ENCODE peak calls at places on chromosomes 13 and 19, in six cellular contexts. One of them, this sample, is unnamed.

GRCh38 chr13:35953537-35954206 is 177.5 kb downstream of the DCLK1 start:
- DNase-seq in trophoblast cell: peak
- DNase-seq in H9: peak
- DNase-seq in mesendoderm: peak
- DNase-seq in neuronal stem cell: peak
- DNase-seq in mesenchymal stem cell: peak
- DNase-seq in this sample: peak

GRCh38 chr13:114142137-114142550 is 9.7 kb upstream of the RASA3 start:
- DNase-seq in trophoblast cell: no peak
- DNase-seq in H9: peak
- DNase-seq in mesendoderm: no peak
- DNase-seq in neuronal stem cell: no peak
- DNase-seq in mesenchymal stem cell: no peak
- DNase-seq in this sample: no peak

GRCh38 chr13:20151016-20151415 is 9.8 kb downstream of the GJA3 start:
- DNase-seq in trophoblast cell: no peak
- DNase-seq in H9: no peak
- DNase-seq in mesendoderm: no peak
- DNase-seq in neuronal stem cell: no peak
- DNase-seq in mesenchymal stem cell: no peak
- DNase-seq in this sample: no peak

GRCh38 chr13:23792680-23793079 is 96.5 kb downstream of the MIPEP start:
- DNase-seq in trophoblast cell: no peak
- DNase-seq in H9: no peak
- DNase-seq in mesendoderm: no peak
- DNase-seq in neuronal stem cell: no peak
- DNase-seq in mesenchymal stem cell: no peak
- DNase-seq in this sample: peak

GRCh38 chr19:47485210-47485609 is 1.2 kb upstream of the KPTN start:
- DNase-seq in trophoblast cell: no peak
- DNase-seq in H9: no peak
- DNase-seq in mesendoderm: no peak
- DNase-seq in neuronal stem cell: no peak
- DNase-seq in mesenchymal stem cell: no peak
- DNase-seq in this sample: no peak

GRCh38 chr13:29520671-29521070 is 74.8 kb downstream of the SLC7A1 start:
- DNase-seq in trophoblast cell: peak
- DNase-seq in H9: no peak
- DNase-seq in mesendoderm: no peak
- DNase-seq in neuronal stem cell: no peak
- DNase-seq in mesenchymal stem cell: peak
- DNase-seq in this sample: peak

GRCh38 chr13:95533545-95534135 is 18.9 kb upstream of the CLDN10 start:
- DNase-seq in trophoblast cell: peak
- DNase-seq in H9: peak
- DNase-seq in mesendoderm: peak
- DNase-seq in neuronal stem cell: no peak
- DNase-seq in mesenchymal stem cell: no peak
- DNase-seq in this sample: no peak

GRCh38 chr19:3516675-3517207 is 10.6 kb downstream of the FZR1 start:
- DNase-seq in trophoblast cell: no peak
- DNase-seq in H9: no peak
- DNase-seq in mesendoderm: no peak
- DNase-seq in neuronal stem cell: no peak
- DNase-seq in mesenchymal stem cell: no peak
- DNase-seq in this sample: no peak

GRCh38 chr13:99971576-99972189 is at the start of gene ZIC5:
- DNase-seq in trophoblast cell: no peak
- DNase-seq in H9: peak
- DNase-seq in mesendoderm: peak
- DNase-seq in neuronal stem cell: peak
- DNase-seq in mesenchymal stem cell: no peak
- DNase-seq in this sample: no peak

GRCh38 chr13:101515504-101515903 is 63.0 kb downstream of the ITGBL1 start:
- DNase-seq in trophoblast cell: peak
- DNase-seq in H9: no peak
- DNase-seq in mesendoderm: no peak
- DNase-seq in neuronal stem cell: no peak
- DNase-seq in mesenchymal stem cell: no peak
- DNase-seq in this sample: no peak

GRCh38 chr13:66778461-66778860 is 451.7 kb downstream of the PCDH9 start:
- DNase-seq in trophoblast cell: no peak
- DNase-seq in H9: no peak
- DNase-seq in mesendoderm: no peak
- DNase-seq in neuronal stem cell: no peak
- DNase-seq in mesenchymal stem cell: peak
- DNase-seq in this sample: no peak

GRCh38 chr19:15025237-15025636 is 24.0 kb upstream of the CASP14 start:
- DNase-seq in trophoblast cell: peak
- DNase-seq in H9: no peak
- DNase-seq in mesendoderm: peak
- DNase-seq in neuronal stem cell: no peak
- DNase-seq in mesenchymal stem cell: no peak
- DNase-seq in this sample: no peak

GRCh38 chr19:18204394-18205179 is 745 bp upstream of the RAB3A start:
- DNase-seq in trophoblast cell: peak
- DNase-seq in H9: no peak
- DNase-seq in mesendoderm: peak
- DNase-seq in neuronal stem cell: peak
- DNase-seq in mesenchymal stem cell: peak
- DNase-seq in this sample: no peak

GRCh38 chr19:18203863-18204393 is at the start of gene RAB3A:
- DNase-seq in trophoblast cell: peak
- DNase-seq in H9: peak
- DNase-seq in mesendoderm: peak
- DNase-seq in neuronal stem cell: peak
- DNase-seq in mesenchymal stem cell: peak
- DNase-seq in this sample: peak

GRCh38 chr19:18206018-18206417 is 2.2 kb upstream of the RAB3A start:
- DNase-seq in trophoblast cell: no peak
- DNase-seq in H9: no peak
- DNase-seq in mesendoderm: no peak
- DNase-seq in neuronal stem cell: no peak
- DNase-seq in mesenchymal stem cell: no peak
- DNase-seq in this sample: no peak

GRCh38 chr19:18203408-18203862 is 407 bp downstream of the RAB3A start:
- DNase-seq in trophoblast cell: no peak
- DNase-seq in H9: no peak
- DNase-seq in mesendoderm: no peak
- DNase-seq in neuronal stem cell: no peak
- DNase-seq in mesenchymal stem cell: no peak
- DNase-seq in this sample: no peak

GRCh38 chr19:18205180-18205915 is 1.5 kb upstream of the RAB3A start:
- DNase-seq in trophoblast cell: peak
- DNase-seq in H9: peak
- DNase-seq in mesendoderm: peak
- DNase-seq in neuronal stem cell: no peak
- DNase-seq in mesenchymal stem cell: peak
- DNase-seq in this sample: peak
- H2BK120ac ChIP-seq in trophoblast cell: peak
- H2BK120ac ChIP-seq in H9: no peak
- H2BK120ac ChIP-seq in mesendoderm: no peak
- H2BK120ac ChIP-seq in neuronal stem cell: no peak
- H2BK120ac ChIP-seq in mesenchymal stem cell: peak
- H2BK120ac ChIP-seq in this sample: peak

GRCh38 chr19:35509018-35509652 is 4.3 kb downstream of the DMKN start:
- DNase-seq in trophoblast cell: no peak
- DNase-seq in H9: peak
- DNase-seq in mesendoderm: peak
- DNase-seq in neuronal stem cell: no peak
- DNase-seq in mesenchymal stem cell: no peak
- DNase-seq in this sample: no peak
- H2BK120ac ChIP-seq in trophoblast cell: no peak
- H2BK120ac ChIP-seq in H9: no peak
- H2BK120ac ChIP-seq in mesendoderm: no peak
- H2BK120ac ChIP-seq in neuronal stem cell: no peak
- H2BK120ac ChIP-seq in mesenchymal stem cell: no peak
- H2BK120ac ChIP-seq in this sample: no peak

GRCh38 chr13:22060187-22060586 is 389.3 kb downstream of the FGF9 start:
- DNase-seq in trophoblast cell: peak
- DNase-seq in H9: no peak
- DNase-seq in mesendoderm: no peak
- DNase-seq in neuronal stem cell: no peak
- DNase-seq in mesenchymal stem cell: no peak
- DNase-seq in this sample: no peak

GRCh38 chr13:22049384-22049783 is 378.5 kb downstream of the FGF9 start:
- DNase-seq in trophoblast cell: no peak
- DNase-seq in H9: no peak
- DNase-seq in mesendoderm: no peak
- DNase-seq in neuronal stem cell: no peak
- DNase-seq in mesenchymal stem cell: peak
- DNase-seq in this sample: peak

GRCh38 chr13:22050951-22051563 is 380.2 kb downstream of the FGF9 start:
- DNase-seq in trophoblast cell: peak
- DNase-seq in H9: no peak
- DNase-seq in mesendoderm: no peak
- DNase-seq in neuronal stem cell: no peak
- DNase-seq in mesenchymal stem cell: no peak
- DNase-seq in this sample: no peak

GRCh38 chr13:22053053-22053452 is 382.2 kb downstream of the FGF9 start:
- DNase-seq in trophoblast cell: no peak
- DNase-seq in H9: no peak
- DNase-seq in mesendoderm: no peak
- DNase-seq in neuronal stem cell: no peak
- DNase-seq in mesenchymal stem cell: no peak
- DNase-seq in this sample: no peak

DNA sequence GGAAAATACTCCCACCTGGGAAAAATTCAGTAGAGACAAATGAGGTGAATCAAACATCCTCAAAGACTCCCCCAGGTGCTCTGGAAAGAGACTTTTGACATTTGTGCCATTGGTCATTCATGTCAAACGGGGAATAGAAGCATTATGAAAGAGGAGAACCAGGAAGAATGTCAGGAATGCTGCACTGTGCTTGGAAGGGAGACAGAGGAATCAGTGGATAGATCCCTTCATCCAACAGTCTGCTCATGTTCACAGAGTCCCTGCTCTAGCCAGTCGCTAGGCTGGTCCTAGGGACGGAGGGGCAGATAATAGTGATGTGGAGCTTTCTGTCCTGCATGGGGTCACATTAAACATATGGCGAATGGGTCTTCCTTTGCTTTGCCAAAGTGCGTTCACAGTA is 384.4 kb downstream of the FGF9 start:
- DNase-seq in trophoblast cell: no peak
- DNase-seq in H9: no peak
- DNase-seq in mesendoderm: no peak
- DNase-seq in neuronal stem cell: no peak
- DNase-seq in mesenchymal stem cell: no peak
- DNase-seq in this sample: no peak
- H2BK120ac ChIP-seq in trophoblast cell: no peak
- H2BK120ac ChIP-seq in H9: no peak
- H2BK120ac ChIP-seq in mesendoderm: no peak
- H2BK120ac ChIP-seq in neuronal stem cell: no peak
- H2BK120ac ChIP-seq in mesenchymal stem cell: no peak
- H2BK120ac ChIP-seq in this sample: peak

GRCh38 chr19:12884627-12884925 is 2.4 kb downstream of the KLF1 start:
- DNase-seq in trophoblast cell: no peak
- DNase-seq in H9: no peak
- DNase-seq in mesendoderm: no peak
- DNase-seq in neuronal stem cell: no peak
- DNase-seq in mesenchymal stem cell: no peak
- DNase-seq in this sample: no peak
- H2BK120ac ChIP-seq in trophoblast cell: no peak
- H2BK120ac ChIP-seq in H9: no peak
- H2BK120ac ChIP-seq in mesendoderm: no peak
- H2BK120ac ChIP-seq in neuronal stem cell: no peak
- H2BK120ac ChIP-seq in mesenchymal stem cell: no peak
- H2BK120ac ChIP-seq in this sample: no peak

DNA sequence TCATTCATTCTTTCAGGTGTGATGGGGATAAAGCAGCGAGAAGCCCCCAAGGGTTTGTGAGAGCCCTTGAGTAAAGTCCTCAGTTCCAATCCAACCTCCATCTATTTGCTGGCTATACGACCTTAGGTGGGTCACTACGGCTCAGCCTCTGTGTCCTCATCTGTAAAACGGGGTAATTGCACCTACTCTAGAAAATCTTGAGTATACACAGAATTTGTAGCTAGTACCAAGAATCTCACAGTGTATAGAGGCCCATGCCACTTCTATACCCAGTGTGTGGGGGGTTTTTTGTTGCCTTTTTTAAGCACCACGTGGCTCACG is 406 bp upstream of the DNMT1 start:
- DNase-seq in trophoblast cell: no peak
- DNase-seq in H9: no peak
- DNase-seq in mesendoderm: no peak
- DNase-seq in neuronal stem cell: no peak
- DNase-seq in mesenchymal stem cell: no peak
- DNase-seq in this sample: no peak
- H2BK120ac ChIP-seq in trophoblast cell: peak
- H2BK120ac ChIP-seq in H9: no peak
- H2BK120ac ChIP-seq in mesendoderm: no peak
- H2BK120ac ChIP-seq in neuronal stem cell: no peak
- H2BK120ac ChIP-seq in mesenchymal stem cell: no peak
- H2BK120ac ChIP-seq in this sample: peak

GRCh38 chr13:98706446-98707110 is 45.9 kb downstream of the SLC15A1 start:
- DNase-seq in trophoblast cell: peak
- DNase-seq in H9: no peak
- DNase-seq in mesendoderm: peak
- DNase-seq in neuronal stem cell: no peak
- DNase-seq in mesenchymal stem cell: peak
- DNase-seq in this sample: peak

GRCh38 chr13:98710521-98710920 is 42.0 kb downstream of the SLC15A1 start:
- DNase-seq in trophoblast cell: no peak
- DNase-seq in H9: no peak
- DNase-seq in mesendoderm: no peak
- DNase-seq in neuronal stem cell: no peak
- DNase-seq in mesenchymal stem cell: no peak
- DNase-seq in this sample: no peak

GRCh38 chr13:98707309-98707999 is 45.0 kb downstream of the SLC15A1 start:
- DNase-seq in trophoblast cell: no peak
- DNase-seq in H9: no peak
- DNase-seq in mesendoderm: no peak
- DNase-seq in neuronal stem cell: no peak
- DNase-seq in mesenchymal stem cell: no peak
- DNase-seq in this sample: no peak
- H2BK120ac ChIP-seq in trophoblast cell: no peak
- H2BK120ac ChIP-seq in H9: no peak
- H2BK120ac ChIP-seq in mesendoderm: no peak
- H2BK120ac ChIP-seq in neuronal stem cell: no peak
- H2BK120ac ChIP-seq in mesenchymal stem cell: no peak
- H2BK120ac ChIP-seq in this sample: no peak